ENCODE peak calls at places on chromosomes 3 and 15, in four cellular contexts. N, R, P and I are unnamed samples.

GRCh38 chr3:59161048-59161447 is 111.2 kb upstream of the CFAP20DC start:
- DNase-seq in N (no peak), R (no peak), P (no peak), I (no peak)

GRCh38 chr15:27845535-27846369 is 253.4 kb downstream of the OCA2 start:
- DNase-seq in N (no peak), R (no peak), P (no peak), I (no peak)

GRCh38 chr3:40990062-40990456 is 209.2 kb upstream of the CTNNB1 start:
- DNase-seq in N (no peak), R (no peak), P (peak; percentile 31), I (peak; percentile 20)

GRCh38 chr3:127316685-127317084 is 28.8 kb upstream of the PRR20G start:
- DNase-seq in N (no peak), R (no peak), P (no peak), I (no peak)

GRCh38 chr3:53776494-53777101 is 69.6 kb downstream of the CHDH start:
- DNase-seq in N (no peak), R (no peak), P (no peak), I (peak; percentile 54)

GRCh38 chr3:72380193-72380592 is 468.1 kb downstream of the SHQ1 start:
- DNase-seq in N (no peak), R (no peak), P (peak; percentile 50), I (peak; percentile 61)

GRCh38 chr15:41285285-41285684 is 47.1 kb downstream of the OIP5 start:
- DNase-seq in N (no peak), R (no peak), P (no peak), I (no peak)

GRCh38 chr3:153295906-153296305 is 133.9 kb downstream of the RAP2B start:
- DNase-seq in N (no peak), R (no peak), P (peak; percentile 77), I (peak; percentile 51)

GRCh38 chr3:41863024-41863423 is 98.9 kb downstream of the ULK4 start:
- DNase-seq in N (no peak), R (no peak), P (no peak), I (no peak)